ENCODE peak calls at places on chromosome 12, in five cellular contexts. E is midbrain, X is T-cell, G is tibial artery, T is lower lobe of right lung. A is an unnamed sample.

GRCh38 chr12:76762556-76762955 is 1.4 kb upstream of the ZDHHC17 start:
- DNase-seq in E (no peak), X (no peak), G (no peak), T (no peak), A (no peak)

GRCh38 chr12:113658030-113658655 is 186.5 kb upstream of the LHX5 start:
- DNase-seq in E (no peak), X (no peak), G (no peak), T (no peak), A (no peak)

GRCh38 chr12:119262388-119262787 is 72.1 kb upstream of the CCDC60 start:
- DNase-seq in E (no peak), X (no peak), G (no peak), T (no peak), A (no peak)

GRCh38 chr12:50765325-50765911 is 1.5 kb downstream of the ATF1 start:
- DNase-seq in E (peak), X (peak), G (no peak), T (no peak), A (peak)

GRCh38 chr12:124730455-124730932 is 133.2 kb downstream of the SCARB1 start:
- DNase-seq in E (no peak), X (no peak), G (no peak), T (no peak), A (no peak)

GRCh38 chr12:62862259-62862881 is 72.6 kb downstream of the PPM1H start:
- DNase-seq in E (peak), X (no peak), G (no peak), T (no peak), A (no peak)

GRCh38 chr12:121798807-121799174 is 5.0 kb upstream of the SETD1B start:
- DNase-seq in E (no peak), X (no peak), G (no peak), T (no peak), A (no peak)

GRCh38 chr12:74111688-74112360 is 425.8 kb upstream of the ATXN7L3B start:
- DNase-seq in E (peak), X (no peak), G (no peak), T (no peak), A (no peak)

GRCh38 chr12:6539276-6540134 is 5.2 kb downstream of the GAPDH start:
- DNase-seq in E (no peak), X (no peak), G (no peak), T (no peak), A (no peak)

GRCh38 chr12:68612245-68612644 is 1.5 kb downstream of the RAP1B start:
- DNase-seq in E (no peak), X (no peak), G (no peak), T (no peak), A (no peak)

GRCh38 chr12:153080-153746 is 60.7 kb downstream of the SLC6A12 start:
- DNase-seq in E (peak), X (peak), G (no peak), T (peak), A (peak)

GRCh38 chr12:6821271-6821673 is 349 bp upstream of the GPR162 start:
- DNase-seq in E (peak), X (no peak), G (no peak), T (peak), A (no peak)

GRCh38 chr12:76183459-76184186 is 99.1 kb upstream of the NAP1L1 start:
- DNase-seq in E (no peak), X (no peak), G (no peak), T (no peak), A (no peak)

GRCh38 chr12:26938660-26939185 is 453 bp downstream of the FGFR1OP2 start:
- DNase-seq in E (no peak), X (no peak), G (no peak), T (no peak), A (no peak)

GRCh38 chr12:49553512-49554088 is 14.3 kb downstream of the MCRS1 start:
- DNase-seq in E (no peak), X (no peak), G (no peak), T (no peak), A (no peak)

GRCh38 chr12:17062296-17063061 is 456.5 kb upstream of the LMO3 start:
- DNase-seq in E (no peak), X (no peak), G (no peak), T (no peak), A (no peak)

GRCh38 chr12:121773011-121773777 is 20.3 kb downstream of the RHOF start:
- DNase-seq in E (peak), X (peak), G (peak), T (peak), A (peak)

GRCh38 chr12:110279561-110279960 is 1.5 kb upstream of the ATP2A2 start:
- DNase-seq in E (no peak), X (no peak), G (no peak), T (no peak), A (no peak)

GRCh38 chr12:103548622-103549601 is 38.2 kb upstream of the STAB2 start:
- DNase-seq in E (peak), X (peak), G (no peak), T (no peak), A (peak)

GRCh38 chr12:51678086-51678724 is 87.2 kb downstream of the SCN8A start:
- DNase-seq in E (peak), X (no peak), G (no peak), T (no peak), A (no peak)

GRCh38 chr12:109052097-109052414 is 320 bp upstream of the USP30 start:
- DNase-seq in E (no peak), X (no peak), G (no peak), T (no peak), A (no peak)

GRCh38 chr12:125983784-125984510 is 918.7 kb downstream of the AACS start:
- DNase-seq in E (no peak), X (no peak), G (no peak), T (peak), A (no peak)

GRCh38 chr12:52186135-52186840 is 5.5 kb downstream of the KRT80 start:
- DNase-seq in E (no peak), X (no peak), G (no peak), T (no peak), A (no peak)

GRCh38 chr12:24778486-24779304 is 170.2 kb downstream of the BCAT1 start:
- DNase-seq in E (peak), X (no peak), G (no peak), T (no peak), A (no peak)

GRCh38 chr12:84166812-84167211 is 745.8 kb downstream of the SLC6A15 start:
- DNase-seq in E (no peak), X (no peak), G (no peak), T (no peak), A (no peak)

GRCh38 chr12:11228268-11228879 is 41.1 kb downstream of the PRB3 start:
- DNase-seq in E (peak), X (no peak), G (no peak), T (no peak), A (no peak)

A was measured in immature natural killer cell.